ENCODE peak calls at places on chromosomes 11 and 22, in five cellular contexts. X, P, R, J and B are unnamed samples.

GRCh38 chr11:43504316-43504950 is 145.7 kb downstream of the TTC17 start:
- DNase-seq in P (peak), R (peak), J (no peak), X (peak), B (peak)

GRCh38 chr11:129968611-129969419 is 33.8 kb downstream of the PRDM10 start:
- DNase-seq in R (no peak), X (no peak), J (no peak), P (no peak), B (no peak)

GRCh38 chr11:105032495-105032894 is 2.4 kb downstream of the CASP1 start:
- DNase-seq in P (no peak), J (no peak), R (no peak), X (no peak), B (no peak)

GRCh38 chr11:116404143-116404800 is 368.5 kb downstream of the BUD13 start:
- DNase-seq in J (no peak), R (no peak), P (no peak), X (no peak), B (no peak)

GRCh38 chr11:61969838-61970452 is 2.5 kb upstream of the FTH1 start:
- DNase-seq in R (no peak), X (peak), P (peak), J (no peak), B (no peak)

GRCh38 chr11:116199182-116199581 is 573.6 kb downstream of the BUD13 start:
- DNase-seq in J (no peak), P (no peak), R (no peak), X (no peak), B (no peak)

GRCh38 chr22:46229701-46230100 is 20.4 kb downstream of the CDPF1 start:
- DNase-seq in J (no peak), R (no peak), X (peak), P (no peak), B (no peak)

GRCh38 chr11:20865161-20865560 is 195.8 kb downstream of the NELL1 start:
- DNase-seq in P (no peak), R (no peak), J (no peak), X (no peak), B (no peak)

GRCh38 chr11:82927264-82927880 is 25.8 kb downstream of the DDIAS start:
- DNase-seq in P (peak), X (peak), R (no peak), J (peak), B (peak)

GRCh38 chr11:69876013-69876412 is 56.8 kb upstream of the FGF3 start:
- DNase-seq in P (no peak), R (no peak), J (no peak), X (no peak), B (no peak)

GRCh38 chr11:60209977-60210376 is 27.1 kb upstream of the MS4A6A start:
- DNase-seq in P (no peak), R (no peak), X (no peak), J (no peak), B (no peak)

GRCh38 chr11:72294566-72295395 is 50.8 kb upstream of the PHOX2A start:
- DNase-seq in P (no peak), X (no peak), R (no peak), J (no peak), B (no peak)

GRCh38 chr22:22460635-22461034 is 47.9 kb downstream of the ZNF280B start:
- DNase-seq in P (peak), J (peak), X (no peak), R (no peak), B (peak)

GRCh38 chr11:117520201-117520600 is 192.5 kb downstream of the CEP164 start:
- DNase-seq in R (no peak), J (no peak), P (no peak), X (no peak), B (no peak)

GRCh38 chr11:132088551-132088950 is 718.1 kb downstream of the NTM start:
- DNase-seq in R (no peak), X (no peak), P (no peak), J (no peak), B (no peak)

GRCh38 chr11:11973361-11973800 is 35.0 kb downstream of the DKK3 start:
- DNase-seq in J (no peak), R (no peak), X (peak), P (no peak), B (no peak)

GRCh38 chr22:46171940-46172339 is 21.6 kb downstream of the PPARA start:
- DNase-seq in R (no peak), P (no peak), J (no peak), X (peak), B (no peak)

DNA sequence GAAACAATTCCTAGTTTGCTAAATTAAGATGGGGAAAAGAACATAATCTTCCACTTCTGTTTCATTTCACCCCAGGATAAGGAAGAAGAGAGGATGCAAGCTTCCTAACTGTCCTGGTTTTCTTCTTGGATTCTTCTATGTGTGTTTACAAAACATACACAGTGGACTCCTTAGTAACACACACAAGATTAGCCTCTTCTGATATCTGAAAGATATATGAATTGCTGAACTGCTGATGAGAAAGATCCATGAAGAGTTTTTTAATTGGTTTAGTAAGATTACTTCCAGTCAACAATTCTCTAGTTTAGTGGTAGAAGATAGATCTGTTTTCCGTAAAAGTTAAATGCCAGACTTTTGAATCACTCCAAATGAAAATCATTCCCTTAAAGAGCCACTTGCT is 86.8 kb downstream of the WT1 start:
- DNase-seq in P (no peak), R (no peak), J (no peak), X (no peak), B (no peak)
- TF ChIP-seq MAFK in P (no peak), R (no peak), J (no peak), X (no peak), B (no peak)

GRCh38 chr11:133133053-133133452 is 399.2 kb downstream of the OPCML start:
- DNase-seq in X (no peak), J (no peak), R (no peak), P (no peak), B (no peak)
- TF ChIP-seq CEBPB in X (peak), J (peak), R (no peak), P (no peak), B (peak)

GRCh38 chr11:134560066-134560465 is 148.0 kb upstream of the B3GAT1 start:
- DNase-seq in X (no peak), J (no peak), P (no peak), R (no peak), B (no peak)
- TF ChIP-seq MAFK in X (no peak), J (no peak), P (no peak), R (no peak), B (no peak)

DNA sequence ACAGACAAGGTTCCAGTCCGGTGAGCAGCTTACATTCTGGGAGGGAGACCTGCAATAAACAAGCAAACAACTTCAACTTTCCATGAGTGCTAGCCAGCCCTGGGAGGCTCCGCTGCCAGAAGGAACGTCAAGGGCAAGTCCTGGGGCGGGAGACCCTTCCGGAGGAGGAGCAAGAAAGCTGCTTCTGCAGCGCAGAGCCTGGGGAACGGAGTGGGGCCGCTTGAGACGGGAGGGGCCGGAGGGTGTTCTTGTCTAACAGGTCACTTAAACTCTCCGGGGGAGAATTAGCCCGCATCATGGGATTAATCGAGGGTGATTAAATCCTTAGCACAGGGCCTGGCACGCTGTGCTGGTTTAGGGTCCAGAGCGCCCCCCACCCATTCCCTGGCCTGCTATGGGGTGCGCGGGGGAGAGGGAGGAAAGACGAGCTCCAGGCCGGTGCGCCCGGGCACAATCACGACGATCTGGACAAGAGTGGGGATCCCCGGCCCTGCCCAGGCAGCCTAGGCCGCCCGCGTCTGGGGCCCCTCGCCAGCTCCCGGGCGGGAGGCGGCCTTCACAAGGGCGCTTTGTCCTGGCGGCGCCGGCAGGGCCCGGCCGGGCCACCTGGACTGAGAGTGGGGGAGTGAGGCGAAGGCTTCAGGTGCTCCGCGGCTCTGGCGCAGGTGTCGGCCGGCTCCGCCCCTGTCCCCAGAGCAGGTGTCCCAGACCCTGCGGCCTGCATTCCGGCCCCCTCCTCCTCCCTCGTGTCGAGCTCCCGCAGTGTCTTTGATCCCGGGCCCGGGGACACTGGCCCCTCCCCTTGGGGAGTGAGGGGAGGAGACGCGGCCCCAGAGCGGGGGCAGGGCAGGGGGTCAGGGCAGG is 663 bp upstream of the LARGE2 start:
- DNase-seq in X (no peak), P (no peak), R (peak), J (no peak), B (peak)
- TF ChIP-seq CEBPB in X (no peak), P (no peak), R (no peak), J (no peak), B (no peak)

GRCh38 chr11:66855574-66856495 is 1.0 kb upstream of the LRFN4 start:
- DNase-seq in R (peak), P (peak), X (peak), J (peak), B (peak)

GRCh38 chr11:66856496-66857233 is at the start of gene LRFN4:
- DNase-seq in R (no peak), J (peak), P (peak), X (no peak), B (no peak)

GRCh38 chr11:66857927-66858185 is 992 bp downstream of the LRFN4 start:
- DNase-seq in X (no peak), R (no peak), J (no peak), P (peak), B (no peak)

GRCh38 chr11:66858186-66858938 is 1.5 kb downstream of the LRFN4 start:
- DNase-seq in X (no peak), J (no peak), P (no peak), R (no peak), B (no peak)

DNA sequence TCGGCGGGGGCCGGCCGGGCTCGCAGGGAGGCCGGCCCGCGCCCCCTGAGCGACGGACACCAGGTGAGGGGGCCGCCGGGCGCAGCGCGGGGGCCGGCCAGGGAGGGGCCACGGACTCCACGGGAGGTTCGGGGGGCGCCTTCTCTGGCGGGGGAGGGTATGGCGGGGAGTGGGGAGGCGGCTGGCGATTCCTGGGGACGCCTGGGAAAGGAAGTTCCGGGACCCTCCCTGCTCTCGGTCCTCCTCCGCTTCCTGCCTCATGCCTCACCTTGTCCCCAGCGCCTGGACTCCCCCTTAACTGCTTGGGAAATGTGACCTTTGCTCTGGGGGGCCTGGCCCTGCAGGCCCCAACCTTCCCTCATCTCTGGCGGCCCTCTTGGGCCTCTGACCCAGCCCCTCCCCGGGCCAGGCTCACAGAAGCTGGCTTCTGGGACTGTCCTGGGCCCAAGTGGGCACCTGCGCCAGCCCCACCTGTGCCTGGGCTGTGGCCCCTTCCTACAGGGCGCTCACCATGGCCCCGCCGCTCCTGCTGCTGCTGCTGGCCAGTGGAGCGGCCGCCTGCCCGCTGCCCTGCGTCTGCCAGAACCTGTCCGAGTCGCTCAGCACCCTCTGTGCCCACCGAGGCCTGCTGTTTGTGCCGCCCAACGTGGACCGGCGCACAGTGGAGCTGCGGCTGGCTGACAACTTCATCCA is 516 bp downstream of the LRFN4 start:
- DNase-seq in P (peak), R (no peak), J (no peak), X (no peak), B (peak)
- TF ChIP-seq MAFK in P (no peak), R (no peak), J (no peak), X (no peak), B (no peak)

DNA sequence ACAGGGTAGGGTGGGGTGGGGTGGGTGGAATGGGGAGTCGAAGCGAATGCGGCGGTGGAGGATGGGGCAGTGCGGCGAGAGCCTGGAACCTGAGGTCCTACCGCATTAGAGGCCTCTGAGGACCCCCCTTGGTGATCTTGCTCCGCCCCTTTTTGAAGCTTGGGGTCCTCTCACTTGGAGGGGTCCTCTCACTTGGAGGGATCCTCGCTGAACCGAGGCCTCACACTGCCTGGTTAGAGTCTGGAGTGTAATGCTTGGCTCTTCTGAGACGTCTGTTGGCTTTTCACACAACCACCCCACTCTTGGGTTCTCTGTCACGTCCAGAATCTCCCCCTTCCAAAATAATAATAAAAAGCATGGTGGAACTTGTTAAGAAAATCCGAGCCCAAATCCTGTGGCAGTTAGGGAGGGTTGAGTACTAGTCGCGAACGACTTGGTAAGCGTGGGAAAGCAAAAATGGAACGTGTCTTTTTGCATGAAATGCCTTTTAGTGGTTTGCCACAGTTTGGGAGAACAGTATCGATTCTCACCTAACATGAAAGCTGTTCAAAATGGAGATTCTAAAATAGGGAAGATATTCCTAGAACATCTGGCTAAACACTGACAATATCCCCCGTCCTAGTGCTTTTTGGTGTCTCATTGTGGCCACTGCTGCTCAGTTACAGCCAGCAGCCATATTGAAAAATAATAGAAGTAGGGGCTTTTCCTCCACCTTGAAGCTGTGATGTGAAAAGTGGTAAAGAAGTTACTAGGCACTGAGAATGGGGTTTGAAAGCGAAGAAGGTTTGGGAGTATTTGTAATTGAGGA is 821 bp downstream of the RBX1 start:
- DNase-seq in J (no peak), P (no peak), R (no peak), X (peak), B (no peak)
- TF ChIP-seq CEBPB in J (no peak), P (no peak), R (no peak), X (no peak), B (no peak)

DNA sequence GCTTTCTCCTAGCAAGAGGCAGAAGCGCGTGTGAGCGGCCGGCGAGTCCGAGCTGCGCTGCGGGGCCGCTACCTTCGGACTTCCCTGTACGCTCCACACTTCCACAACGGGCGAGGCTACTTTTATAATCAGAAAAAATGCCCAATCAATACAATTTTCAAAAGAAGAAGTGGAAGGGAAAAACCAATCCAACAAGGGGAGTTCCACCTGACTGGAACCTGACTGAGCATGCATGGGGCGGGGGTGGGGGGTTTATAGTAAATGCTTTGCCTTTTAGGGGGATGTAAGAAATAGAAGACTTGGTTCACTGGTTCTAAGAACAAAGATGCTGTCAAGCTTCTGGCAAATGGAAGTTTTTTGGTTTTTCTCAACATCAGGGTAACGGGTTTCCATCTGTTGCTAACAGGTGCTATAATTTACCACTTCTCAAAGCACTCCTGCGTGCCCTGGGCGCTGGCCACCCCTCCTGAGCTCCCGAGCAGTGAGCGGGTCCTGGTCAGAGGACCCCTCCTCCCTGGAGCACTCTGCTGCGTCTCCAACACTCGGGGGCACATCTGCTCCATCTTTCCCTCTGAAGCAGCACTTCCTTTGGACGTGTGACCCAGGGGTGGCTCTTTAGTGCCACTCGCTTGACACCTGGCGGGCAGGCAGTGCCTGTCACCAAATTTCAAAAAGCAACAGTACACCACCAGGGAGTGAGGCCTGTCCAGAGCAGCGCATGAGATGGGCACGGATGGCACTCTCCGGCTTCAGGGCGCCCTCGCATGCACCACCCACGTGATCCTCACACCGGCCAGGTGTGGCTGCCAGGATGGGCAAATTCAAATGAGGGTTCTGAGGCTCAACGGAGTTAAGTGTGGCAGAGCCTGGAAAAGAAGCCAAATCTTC is 21.6 kb upstream of the BID start:
- DNase-seq in J (no peak), X (no peak), R (no peak), P (no peak), B (no peak)
- TF ChIP-seq MAFK in J (no peak), X (no peak), R (no peak), P (no peak), B (no peak)

GRCh38 chr11:111573821-111574249 is 28.4 kb upstream of the SIK2 start:
- DNase-seq in P (no peak), X (no peak), R (no peak), J (no peak), B (no peak)
- TF ChIP-seq CEBPB in P (no peak), X (no peak), R (no peak), J (no peak), B (no peak)